ENCODE peak calls at places on chromosome 10, in nine cellular contexts. V is H54; Q is right lobe of liver; X is stimulated activated CD8-positive, alpha-beta memory T cell treated with anti-CD3 and anti-CD28 coated beads, Interleukin-4, amount 100 ng/mL, for 24 hours; K is activated T-helper 1 cell treated with Interleukin-2 at 50 U/mL for 16 hours; B is H7; E is cardiac fibroblast; H is activated T-helper 9 cell treated with anti-CD3 and anti-CD28 coated beads, Interleukin-2, amount 50 U/mL, for 16 hours; L is dorsolateral prefrontal cortex. S is an unnamed sample.

GRCh38 chr10:3652886-3653285 is 132.1 kb downstream of the KLF6 start:
- DNase-seq in V (no peak), Q (no peak), X (no peak), K (no peak), B (no peak), E (peak), H (no peak), L (no peak), S (no peak)

GRCh38 chr10:132882481-132882951 is 59.9 kb downstream of the CFAP46 start:
- DNase-seq in V (no peak), Q (peak), X (no peak), K (no peak), B (no peak), E (no peak), H (no peak), L (no peak), S (no peak)

GRCh38 chr10:128087146-128087883 is 38.9 kb downstream of the MKI67 start:
- DNase-seq in V (no peak), Q (no peak), X (no peak), K (no peak), B (no peak), E (no peak), H (no peak), L (no peak), S (no peak)

GRCh38 chr10:63522129-63522687 is 1.0 kb downstream of the REEP3 start:
- DNase-seq in V (no peak), Q (no peak), X (no peak), K (no peak), B (no peak), E (peak), H (no peak), L (no peak), S (no peak)

GRCh38 chr10:6406220-6407033 is 173.6 kb downstream of the PRKCQ start:
- DNase-seq in V (peak), Q (no peak), X (no peak), K (no peak), B (no peak), E (peak), H (no peak), L (no peak), S (no peak)

GRCh38 chr10:16901102-16901501 is 83.9 kb upstream of the RSU1 start:
- DNase-seq in V (no peak), Q (no peak), X (no peak), K (no peak), B (no peak), E (no peak), H (no peak), L (no peak), S (no peak)

GRCh38 chr10:3691482-3691881 is 93.5 kb downstream of the KLF6 start:
- DNase-seq in V (no peak), Q (no peak), X (no peak), K (no peak), B (no peak), E (no peak), H (no peak), L (no peak), S (no peak)

GRCh38 chr10:102782698-102783540 is 39.2 kb downstream of the WBP1L start:
- DNase-seq in V (no peak), Q (peak), X (no peak), K (no peak), B (no peak), E (peak), H (no peak), L (no peak), S (no peak)

GRCh38 chr10:63684257-63684936 is 163.2 kb downstream of the REEP3 start:
- DNase-seq in V (no peak), Q (no peak), X (no peak), K (no peak), B (no peak), E (no peak), H (no peak), L (no peak), S (no peak)

GRCh38 chr10:29865700-29866355 is 193.6 kb downstream of the JCAD start:
- DNase-seq in V (no peak), Q (no peak), X (no peak), K (no peak), B (no peak), E (no peak), H (no peak), L (no peak), S (no peak)

GRCh38 chr10:94991243-94991888 is 52.9 kb downstream of the CYP2C9 start:
- DNase-seq in V (no peak), Q (peak), X (no peak), K (no peak), B (no peak), E (no peak), H (no peak), L (no peak), S (no peak)

S was measured in effector memory CD4-positive, alpha-beta T cell.